ENCODE peak calls at places on chromosomes 7 and 10, in seven cellular contexts. X is mesendoderm, U is neuronal stem cell, I is IMR-90, O is H9, J is mesenchymal stem cell, E is H1. R is an unnamed sample.

GRCh38 chr7:25858562-25859411 is 293.2 kb upstream of the NFE2L3 start:
- DNase-seq in X (peak; percentile 65), U (no peak), I (no peak), O (peak; percentile 52), J (peak; percentile 86), E (no peak), R (no peak)

GRCh38 chr10:22340362-22341189 is 4.7 kb upstream of the SPAG6 start:
- DNase-seq in X (peak; percentile 67), U (peak; percentile 77), I (peak; percentile 82), O (peak; percentile 72), J (peak; percentile 87), E (no peak), R (peak; percentile 70)

GRCh38 chr7:867406-868188 is 8.8 kb upstream of the GET4 start:
- DNase-seq in X (no peak), U (no peak), I (peak; percentile 54), O (no peak), J (no peak), E (no peak), R (no peak)

GRCh38 chr10:96496281-96496925 is 17.3 kb downstream of the TLL2 start:
- DNase-seq in X (peak; percentile 54), U (no peak), I (peak; percentile 35), O (peak; percentile 44), J (peak; percentile 40), E (no peak), R (peak; percentile 28)

GRCh38 chr7:134618756-134619530 is 27.7 kb upstream of the BPGM start:
- DNase-seq in X (no peak), U (no peak), I (peak; percentile 84), O (no peak), J (peak; percentile 36), E (no peak), R (no peak)

GRCh38 chr10:122461729-122462532 is 578 bp downstream of the HTRA1 start:
- DNase-seq in X (no peak), U (no peak), I (no peak), O (no peak), J (peak; percentile 46), E (no peak), R (no peak)

GRCh38 chr7:74061840-74062539 is 21.6 kb upstream of the LIMK1 start:
- DNase-seq in X (peak; percentile 76), U (no peak), I (peak; percentile 91), O (peak; percentile 61), J (peak; percentile 93), E (no peak), R (peak; percentile 88)

GRCh38 chr7:50450691-50451051 is 521 bp upstream of the FIGNL1 start:
- DNase-seq in X (no peak), U (no peak), I (no peak), O (no peak), J (no peak), E (no peak), R (no peak)

GRCh38 chr10:98357208-98357836 is 57.7 kb downstream of the PYROXD2 start:
- DNase-seq in X (no peak), U (no peak), I (peak; percentile 90), O (no peak), J (peak; percentile 74), E (no peak), R (no peak)

GRCh38 chr7:116354546-116355422 is 144.4 kb downstream of the TES start:
- DNase-seq in X (peak; percentile 97), U (no peak), I (peak; percentile 98), O (peak; percentile 42), J (peak; percentile 100), E (peak; percentile 19), R (peak; percentile 96)

GRCh38 chr7:76300210-76300731 is 2.2 kb upstream of the HSPB1 start:
- DNase-seq in X (no peak), U (no peak), I (peak; percentile 82), O (no peak), J (peak; percentile 81), E (no peak), R (peak; percentile 96)

GRCh38 chr7:88758355-88759215 is 915 bp upstream of the ZNF804B start:
- DNase-seq in X (peak; percentile 67), U (peak; percentile 31), I (no peak), O (peak; percentile 65), J (no peak), E (peak; percentile 9), R (no peak)

GRCh38 chr10:77163670-77164348 is 473.8 kb downstream of the KCNMA1 start:
- DNase-seq in X (peak; percentile 17), U (no peak), I (peak; percentile 99), O (no peak), J (peak; percentile 98), E (no peak), R (peak; percentile 49)

GRCh38 chr7:156014808-156015207 is 202.5 kb upstream of the SHH start:
- DNase-seq in X (no peak), U (no peak), I (no peak), O (peak; percentile 6), J (no peak), E (no peak), R (no peak)

DNA sequence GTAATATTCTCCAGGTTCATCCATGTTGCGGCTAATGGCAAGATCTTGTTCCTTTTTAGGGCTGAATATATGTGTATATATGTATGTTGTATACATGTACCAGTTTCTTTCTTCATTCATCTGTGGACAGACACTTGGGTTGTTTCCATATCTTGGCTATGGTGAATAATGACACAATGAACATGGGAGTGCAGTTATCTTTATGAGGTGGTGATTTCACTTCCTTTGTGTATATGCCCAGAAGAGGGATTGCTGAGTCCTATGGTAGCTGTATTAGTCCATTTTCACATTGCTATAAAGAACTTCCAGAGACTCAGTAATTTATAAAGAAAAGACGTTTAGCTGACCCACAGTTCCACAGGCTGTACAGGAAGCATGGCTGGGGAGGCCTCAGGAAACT is 17.1 kb upstream of the TSPAN15 start:
- DNase-seq in X (no peak), U (no peak), I (no peak), O (no peak), J (peak; percentile 47), E (no peak), R (no peak)
- H3K23ac ChIP-seq in X (no peak overlapping the region), U (no peak overlapping the region), I (no peak overlapping the region), O (no peak overlapping the region), J (no peak overlapping the region), E (no peak overlapping the region), R (no peak overlapping the region)

GRCh38 chr7:132742152-132742551 is 165.9 kb upstream of the PLXNA4 start:
- DNase-seq in X (no peak), U (no peak), I (peak; percentile 89), O (no peak), J (no peak), E (no peak), R (no peak)

GRCh38 chr7:132740176-132740575 is 163.9 kb upstream of the PLXNA4 start:
- DNase-seq in X (no peak), U (no peak), I (no peak), O (no peak), J (no peak), E (no peak), R (no peak)

GRCh38 chr7:132739271-132739955 is 163.1 kb upstream of the PLXNA4 start:
- DNase-seq in X (no peak), U (no peak), I (peak; percentile 93), O (no peak), J (peak; percentile 18), E (no peak), R (no peak)

GRCh38 chr7:132735476-132735875 is 159.2 kb upstream of the PLXNA4 start:
- DNase-seq in X (no peak), U (no peak), I (no peak), O (no peak), J (no peak), E (no peak), R (no peak)

GRCh38 chr7:132738254-132738653 is 162.0 kb upstream of the PLXNA4 start:
- DNase-seq in X (no peak), U (no peak), I (peak; percentile 92), O (no peak), J (peak; percentile 12), E (no peak), R (no peak)
- H3K9ac ChIP-seq in X (no peak overlapping the region), U (no peak overlapping the region), I (no peak overlapping the region), O (no peak overlapping the region), J (peak overlapping the region; percentile 43), E (no peak overlapping the region), R (no peak overlapping the region)

DNA sequence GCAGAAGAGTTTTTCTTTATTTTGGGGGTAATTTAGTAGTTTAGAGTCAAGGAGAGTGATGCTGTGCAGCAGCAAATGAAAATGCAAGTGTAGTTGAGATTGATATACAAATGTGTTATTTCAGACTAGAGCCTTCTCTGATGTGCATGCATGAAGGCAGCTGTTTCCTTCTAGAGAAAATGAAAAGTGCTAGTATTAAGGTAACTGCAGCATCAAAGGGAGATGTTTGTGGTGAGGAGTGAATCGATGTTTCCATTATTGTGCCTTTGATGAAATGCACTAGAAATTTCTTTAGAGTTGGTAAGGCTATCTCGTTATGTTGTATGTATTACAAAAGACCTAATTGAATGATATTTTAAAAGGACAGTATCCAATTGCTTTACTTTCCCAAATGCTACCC is 339.3 kb downstream of the SORCS3 start:
- DNase-seq in X (no peak), U (no peak), I (no peak), O (no peak), J (no peak), E (no peak), R (no peak)
- H3K4ac ChIP-seq in X (no peak overlapping the region), U (no peak overlapping the region), I (no peak overlapping the region), O (no peak overlapping the region), J (no peak overlapping the region), E (no peak overlapping the region), R (no peak overlapping the region)

DNA sequence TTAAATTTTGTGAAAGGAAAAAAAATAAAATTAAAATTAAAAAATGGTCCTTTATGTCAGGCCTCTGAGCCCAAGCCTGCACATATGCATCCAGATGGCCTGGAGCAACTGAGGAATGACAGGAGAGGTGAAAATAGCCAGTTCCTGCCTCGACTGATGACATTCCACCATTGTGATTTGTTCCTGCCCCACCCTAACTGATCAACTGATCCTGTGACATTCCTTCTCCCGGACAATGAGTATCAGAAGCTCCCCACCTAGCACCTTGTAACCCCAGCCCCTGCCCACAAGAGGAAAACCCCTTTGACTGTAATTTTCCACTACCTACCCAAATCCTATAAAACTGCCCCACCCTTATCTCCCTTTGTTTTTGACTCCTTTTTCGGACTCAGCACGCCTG is 972.2 kb upstream of the GHITM start:
- DNase-seq in X (peak; percentile 81), U (no peak), I (no peak), O (no peak), J (no peak), E (no peak), R (no peak)
- H3K23ac ChIP-seq in X (no peak overlapping the region), U (no peak overlapping the region), I (no peak overlapping the region), O (no peak overlapping the region), J (no peak overlapping the region), E (no peak overlapping the region), R (no peak overlapping the region)

DNA sequence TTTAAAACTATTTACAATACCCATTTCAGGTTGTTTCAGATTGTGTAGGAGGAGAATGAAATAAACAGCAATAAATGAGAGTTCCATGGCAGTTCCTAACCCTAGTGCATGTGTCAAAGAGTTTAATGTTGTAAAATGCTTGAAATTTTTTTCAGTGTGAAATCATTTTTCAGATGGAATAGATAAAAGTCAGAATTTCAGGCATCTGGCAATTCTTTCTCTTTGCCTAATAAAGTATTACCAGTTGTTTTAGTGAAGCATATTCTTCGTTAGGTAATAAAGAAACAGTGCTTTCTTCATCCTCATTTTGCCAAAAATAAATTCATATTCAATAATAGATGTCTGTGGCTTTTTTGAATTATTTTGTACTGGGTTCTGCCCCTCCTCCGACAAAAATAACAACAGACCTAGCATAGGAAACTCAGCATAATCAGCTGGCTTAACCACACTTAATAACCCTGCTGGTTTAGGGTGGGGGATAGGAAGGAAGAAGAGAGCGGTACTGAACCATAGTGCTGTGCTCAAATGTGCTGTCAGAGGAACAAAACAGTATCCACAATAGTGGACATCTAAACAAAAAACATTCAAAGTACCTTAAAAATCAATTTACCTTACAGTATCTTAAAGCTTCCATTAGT is 39.1 kb downstream of the MINDY3 start:
- DNase-seq in X (no peak), U (no peak), I (no peak), O (no peak), J (no peak), E (no peak), R (peak; percentile 76)
- H3K9ac ChIP-seq in X (no peak overlapping the region), U (no peak overlapping the region), I (no peak overlapping the region), O (no peak overlapping the region), J (no peak overlapping the region), E (no peak overlapping the region), R (no peak overlapping the region)

R was measured in trophoblast cell.